ENCODE peak calls at places on chromosomes 3 and 15, in eight cellular contexts. One of them, this sample, is unnamed.

GRCh38 chr3:189169728-189170127 is 2.0 kb upstream of the TPRG1 start:
- DNase-seq in aorta: no peak
- DNase-seq in K562: no peak
- DNase-seq in naive thymus-derived CD4-positive, alpha-beta T cell: no peak
- DNase-seq in thoracic aorta: no peak
- DNase-seq in thyroid gland: no peak
- DNase-seq in OCI-LY7: peak; percentile 3
- DNase-seq in heart right ventricle: no peak
- DNase-seq in this sample: no peak

GRCh38 chr3:102510663-102511062 is 75.8 kb downstream of the ZPLD1 start:
- DNase-seq in aorta: no peak
- DNase-seq in K562: no peak
- DNase-seq in naive thymus-derived CD4-positive, alpha-beta T cell: no peak
- DNase-seq in thoracic aorta: no peak
- DNase-seq in thyroid gland: no peak
- DNase-seq in OCI-LY7: no peak
- DNase-seq in heart right ventricle: no peak
- DNase-seq in this sample: no peak

GRCh38 chr15:74653426-74654082 is 37.9 kb downstream of the CLK3 start:
- DNase-seq in aorta: no peak
- DNase-seq in K562: no peak
- DNase-seq in naive thymus-derived CD4-positive, alpha-beta T cell: no peak
- DNase-seq in thoracic aorta: no peak
- DNase-seq in thyroid gland: peak; percentile 80
- DNase-seq in OCI-LY7: peak; percentile 26
- DNase-seq in heart right ventricle: peak; percentile 38
- DNase-seq in this sample: no peak

GRCh38 chr3:53083496-53083895 is 37.6 kb upstream of the SFMBT1 start:
- DNase-seq in aorta: peak; percentile 46
- DNase-seq in K562: no peak
- DNase-seq in naive thymus-derived CD4-positive, alpha-beta T cell: no peak
- DNase-seq in thoracic aorta: no peak
- DNase-seq in thyroid gland: no peak
- DNase-seq in OCI-LY7: no peak
- DNase-seq in heart right ventricle: peak; percentile 65
- DNase-seq in this sample: no peak

GRCh38 chr3:39146611-39147373 is 6.6 kb downstream of the CSRNP1 start:
- DNase-seq in aorta: peak; percentile 94
- DNase-seq in K562: no peak
- DNase-seq in naive thymus-derived CD4-positive, alpha-beta T cell: no peak
- DNase-seq in thoracic aorta: peak; percentile 74
- DNase-seq in thyroid gland: peak; percentile 44
- DNase-seq in OCI-LY7: peak; percentile 59
- DNase-seq in heart right ventricle: peak; percentile 72
- DNase-seq in this sample: no peak

GRCh38 chr15:34154725-34155204 is 52.9 kb downstream of the PGBD4 start:
- DNase-seq in aorta: no peak
- DNase-seq in K562: no peak
- DNase-seq in naive thymus-derived CD4-positive, alpha-beta T cell: no peak
- DNase-seq in thoracic aorta: no peak
- DNase-seq in thyroid gland: no peak
- DNase-seq in OCI-LY7: peak; percentile 7
- DNase-seq in heart right ventricle: no peak
- DNase-seq in this sample: no peak

GRCh38 chr15:80419546-80419945 is 15.4 kb downstream of the ARNT2 start:
- DNase-seq in aorta: no peak
- DNase-seq in K562: no peak
- DNase-seq in naive thymus-derived CD4-positive, alpha-beta T cell: no peak
- DNase-seq in thoracic aorta: no peak
- DNase-seq in thyroid gland: no peak
- DNase-seq in OCI-LY7: no peak
- DNase-seq in heart right ventricle: no peak
- DNase-seq in this sample: no peak

GRCh38 chr3:60579734-60580133 is 671.5 kb downstream of the FHIT start:
- DNase-seq in aorta: no peak
- DNase-seq in K562: no peak
- DNase-seq in naive thymus-derived CD4-positive, alpha-beta T cell: no peak
- DNase-seq in thoracic aorta: no peak
- DNase-seq in thyroid gland: no peak
- DNase-seq in OCI-LY7: no peak
- DNase-seq in heart right ventricle: no peak
- DNase-seq in this sample: no peak

GRCh38 chr3:13077431-13078157 is 4.4 kb upstream of the IQSEC1 start:
- DNase-seq in aorta: peak; percentile 80
- DNase-seq in K562: no peak
- DNase-seq in naive thymus-derived CD4-positive, alpha-beta T cell: no peak
- DNase-seq in thoracic aorta: no peak
- DNase-seq in thyroid gland: peak; percentile 13
- DNase-seq in OCI-LY7: peak; percentile 20
- DNase-seq in heart right ventricle: peak; percentile 66
- DNase-seq in this sample: no peak

GRCh38 chr3:184110316-184110725 is 13.5 kb downstream of the HTR3E start:
- DNase-seq in aorta: no peak
- DNase-seq in K562: no peak
- DNase-seq in naive thymus-derived CD4-positive, alpha-beta T cell: no peak
- DNase-seq in thoracic aorta: no peak
- DNase-seq in thyroid gland: no peak
- DNase-seq in OCI-LY7: no peak
- DNase-seq in heart right ventricle: no peak
- DNase-seq in this sample: no peak

GRCh38 chr3:129312671-129313414 is 34.2 kb downstream of the HMCES start:
- DNase-seq in aorta: no peak
- DNase-seq in K562: no peak
- DNase-seq in naive thymus-derived CD4-positive, alpha-beta T cell: no peak
- DNase-seq in thoracic aorta: no peak
- DNase-seq in thyroid gland: peak; percentile 27
- DNase-seq in OCI-LY7: peak; percentile 28
- DNase-seq in heart right ventricle: no peak
- DNase-seq in this sample: no peak

GRCh38 chr3:1953519-1953918 is 145.1 kb upstream of the CNTN4 start:
- DNase-seq in aorta: no peak
- DNase-seq in K562: no peak
- DNase-seq in naive thymus-derived CD4-positive, alpha-beta T cell: no peak
- DNase-seq in thoracic aorta: no peak
- DNase-seq in thyroid gland: no peak
- DNase-seq in OCI-LY7: no peak
- DNase-seq in heart right ventricle: no peak
- DNase-seq in this sample: no peak

GRCh38 chr15:34808016-34808415 is 12.7 kb upstream of the ACTC1 start:
- DNase-seq in aorta: no peak
- DNase-seq in K562: no peak
- DNase-seq in naive thymus-derived CD4-positive, alpha-beta T cell: no peak
- DNase-seq in thoracic aorta: no peak
- DNase-seq in thyroid gland: no peak
- DNase-seq in OCI-LY7: no peak
- DNase-seq in heart right ventricle: no peak
- DNase-seq in this sample: no peak

GRCh38 chr3:49028673-49029562 is at the start of gene IMPDH2:
- DNase-seq in aorta: peak; percentile 96
- DNase-seq in K562: peak; percentile 86
- DNase-seq in naive thymus-derived CD4-positive, alpha-beta T cell: peak; percentile 90
- DNase-seq in thoracic aorta: peak; percentile 62
- DNase-seq in thyroid gland: peak; percentile 92
- DNase-seq in OCI-LY7: peak; percentile 97
- DNase-seq in heart right ventricle: peak; percentile 93
- DNase-seq in this sample: peak; percentile 93

GRCh38 chr3:103337179-103337845 is 902.5 kb downstream of the ZPLD1 start:
- DNase-seq in aorta: no peak
- DNase-seq in K562: no peak
- DNase-seq in naive thymus-derived CD4-positive, alpha-beta T cell: no peak
- DNase-seq in thoracic aorta: no peak
- DNase-seq in thyroid gland: no peak
- DNase-seq in OCI-LY7: no peak
- DNase-seq in heart right ventricle: no peak
- DNase-seq in this sample: no peak

GRCh38 chr3:61381745-61382392 is 130.6 kb upstream of the FHIT start:
- DNase-seq in aorta: no peak
- DNase-seq in K562: peak; percentile 22
- DNase-seq in naive thymus-derived CD4-positive, alpha-beta T cell: peak; percentile 32
- DNase-seq in thoracic aorta: no peak
- DNase-seq in thyroid gland: no peak
- DNase-seq in OCI-LY7: peak; percentile 59
- DNase-seq in heart right ventricle: no peak
- DNase-seq in this sample: peak; percentile 36

GRCh38 chr15:98177950-98178848 is 217.7 kb downstream of the ARRDC4 start:
- DNase-seq in aorta: no peak
- DNase-seq in K562: peak; percentile 56
- DNase-seq in naive thymus-derived CD4-positive, alpha-beta T cell: peak; percentile 19
- DNase-seq in thoracic aorta: no peak
- DNase-seq in thyroid gland: peak; percentile 27
- DNase-seq in OCI-LY7: peak; percentile 36
- DNase-seq in heart right ventricle: peak; percentile 36
- DNase-seq in this sample: peak; percentile 15

GRCh38 chr3:193998628-193999027 is 137.3 kb upstream of the HES1 start:
- DNase-seq in aorta: no peak
- DNase-seq in K562: no peak
- DNase-seq in naive thymus-derived CD4-positive, alpha-beta T cell: no peak
- DNase-seq in thoracic aorta: no peak
- DNase-seq in thyroid gland: no peak
- DNase-seq in OCI-LY7: no peak
- DNase-seq in heart right ventricle: no peak
- DNase-seq in this sample: no peak

GRCh38 chr3:172040078-172040975 is 949 bp downstream of the FNDC3B start:
- DNase-seq in aorta: peak; percentile 92
- DNase-seq in K562: peak; percentile 84
- DNase-seq in naive thymus-derived CD4-positive, alpha-beta T cell: peak; percentile 1
- DNase-seq in thoracic aorta: peak; percentile 45
- DNase-seq in thyroid gland: peak; percentile 86
- DNase-seq in OCI-LY7: peak; percentile 30
- DNase-seq in heart right ventricle: peak; percentile 86
- DNase-seq in this sample: peak; percentile 22

GRCh38 chr3:51221959-51222358 is 163.1 kb upstream of the MANF start:
- DNase-seq in aorta: no peak
- DNase-seq in K562: no peak
- DNase-seq in naive thymus-derived CD4-positive, alpha-beta T cell: no peak
- DNase-seq in thoracic aorta: no peak
- DNase-seq in thyroid gland: no peak
- DNase-seq in OCI-LY7: no peak
- DNase-seq in heart right ventricle: no peak
- DNase-seq in this sample: no peak

GRCh38 chr3:177236704-177237103 is 39.4 kb upstream of the TBL1XR1 start:
- DNase-seq in aorta: no peak
- DNase-seq in K562: no peak
- DNase-seq in naive thymus-derived CD4-positive, alpha-beta T cell: no peak
- DNase-seq in thoracic aorta: no peak
- DNase-seq in thyroid gland: no peak
- DNase-seq in OCI-LY7: no peak
- DNase-seq in heart right ventricle: no peak
- DNase-seq in this sample: no peak

GRCh38 chr3:13711911-13712650 is 163.2 kb downstream of the FBLN2 start:
- DNase-seq in aorta: peak; percentile 20
- DNase-seq in K562: no peak
- DNase-seq in naive thymus-derived CD4-positive, alpha-beta T cell: no peak
- DNase-seq in thoracic aorta: no peak
- DNase-seq in thyroid gland: no peak
- DNase-seq in OCI-LY7: no peak
- DNase-seq in heart right ventricle: peak; percentile 1
- DNase-seq in this sample: no peak

GRCh38 chr15:48657891-48658591 is 12.5 kb upstream of the FBN1 start:
- DNase-seq in aorta: no peak
- DNase-seq in K562: no peak
- DNase-seq in naive thymus-derived CD4-positive, alpha-beta T cell: no peak
- DNase-seq in thoracic aorta: no peak
- DNase-seq in thyroid gland: no peak
- DNase-seq in OCI-LY7: no peak
- DNase-seq in heart right ventricle: no peak
- DNase-seq in this sample: no peak

DNA sequence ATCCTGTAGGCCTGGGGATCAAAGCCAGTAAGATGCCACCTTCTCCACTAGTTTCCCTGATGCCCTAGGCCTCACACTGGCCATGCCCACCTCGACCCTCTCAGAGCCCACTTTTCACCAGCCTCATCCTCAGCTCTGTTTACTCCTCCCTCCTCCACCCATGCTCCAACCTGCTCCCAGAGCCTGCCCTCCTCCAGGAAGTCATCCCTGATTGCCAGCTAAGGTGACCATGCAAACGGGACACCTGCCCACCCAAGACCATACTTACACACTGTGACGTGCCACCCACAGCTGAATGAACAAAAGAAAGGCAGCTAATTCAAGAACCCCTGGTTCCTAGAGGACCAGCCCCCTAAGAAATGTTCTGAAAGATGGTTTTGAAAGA is 9.1 kb downstream of the PLCD1 start:
- DNase-seq in aorta: no peak
- DNase-seq in K562: no peak
- DNase-seq in naive thymus-derived CD4-positive, alpha-beta T cell: no peak
- DNase-seq in thoracic aorta: no peak
- DNase-seq in thyroid gland: no peak
- DNase-seq in OCI-LY7: no peak
- DNase-seq in heart right ventricle: peak; percentile 2
- DNase-seq in this sample: no peak
- H3K27ac ChIP-seq in aorta: no peak overlapping the region
- H3K27ac ChIP-seq in K562: no peak overlapping the region
- H3K27ac ChIP-seq in naive thymus-derived CD4-positive, alpha-beta T cell: no peak overlapping the region
- H3K27ac ChIP-seq in thoracic aorta: no peak overlapping the region
- H3K27ac ChIP-seq in thyroid gland: no peak overlapping the region
- H3K27ac ChIP-seq in OCI-LY7: no peak overlapping the region
- H3K27ac ChIP-seq in heart right ventricle: no peak overlapping the region
- H3K27ac ChIP-seq in this sample: no peak overlapping the region

GRCh38 chr3:23915537-23916108 is 1.2 kb downstream of the NKIRAS1 start:
- DNase-seq in aorta: no peak
- DNase-seq in K562: no peak
- DNase-seq in naive thymus-derived CD4-positive, alpha-beta T cell: no peak
- DNase-seq in thoracic aorta: no peak
- DNase-seq in thyroid gland: no peak
- DNase-seq in OCI-LY7: no peak
- DNase-seq in heart right ventricle: no peak
- DNase-seq in this sample: no peak
- H3K4me3 ChIP-seq in aorta: no peak overlapping the region
- H3K4me3 ChIP-seq in K562: peak overlapping the region; percentile 73
- H3K4me3 ChIP-seq in naive thymus-derived CD4-positive, alpha-beta T cell: no peak overlapping the region
- H3K4me3 ChIP-seq in thoracic aorta: peak overlapping the region; percentile 87
- H3K4me3 ChIP-seq in thyroid gland: peak overlapping the region; percentile 50
- H3K4me3 ChIP-seq in OCI-LY7: peak overlapping the region; percentile 97
- H3K4me3 ChIP-seq in heart right ventricle: peak overlapping the region; percentile 95
- H3K4me3 ChIP-seq in this sample: no peak overlapping the region

GRCh38 chr15:59059076-59059597 is 45.8 kb upstream of the CCNB2 start:
- DNase-seq in aorta: no peak
- DNase-seq in K562: no peak
- DNase-seq in naive thymus-derived CD4-positive, alpha-beta T cell: no peak
- DNase-seq in thoracic aorta: no peak
- DNase-seq in thyroid gland: no peak
- DNase-seq in OCI-LY7: no peak
- DNase-seq in heart right ventricle: no peak
- DNase-seq in this sample: no peak

GRCh38 chr15:59060348-59060747 is 44.6 kb upstream of the CCNB2 start:
- DNase-seq in aorta: no peak
- DNase-seq in K562: no peak
- DNase-seq in naive thymus-derived CD4-positive, alpha-beta T cell: no peak
- DNase-seq in thoracic aorta: no peak
- DNase-seq in thyroid gland: no peak
- DNase-seq in OCI-LY7: no peak
- DNase-seq in heart right ventricle: no peak
- DNase-seq in this sample: no peak

GRCh38 chr15:59062985-59063384 is 42.0 kb upstream of the CCNB2 start:
- DNase-seq in aorta: no peak
- DNase-seq in K562: no peak
- DNase-seq in naive thymus-derived CD4-positive, alpha-beta T cell: no peak
- DNase-seq in thoracic aorta: no peak
- DNase-seq in thyroid gland: no peak
- DNase-seq in OCI-LY7: no peak
- DNase-seq in heart right ventricle: no peak
- DNase-seq in this sample: no peak
- H3K36me3 ChIP-seq in aorta: peaks cover 6% of the 10 kb centered on the region
- H3K36me3 ChIP-seq in K562: peaks cover 90% of the 10 kb centered on the region
- H3K36me3 ChIP-seq in naive thymus-derived CD4-positive, alpha-beta T cell: peaks cover 75% of the 10 kb centered on the region
- H3K36me3 ChIP-seq in thoracic aorta: peaks cover 46% of the 10 kb centered on the region
- H3K36me3 ChIP-seq in thyroid gland: peaks cover 31% of the 10 kb centered on the region
- H3K36me3 ChIP-seq in OCI-LY7: peaks cover 97% of the 10 kb centered on the region
- H3K36me3 ChIP-seq in heart right ventricle: peaks cover 68% of the 10 kb centered on the region
- H3K36me3 ChIP-seq in this sample: peaks cover 68% of the 10 kb centered on the region

GRCh38 chr15:63373866-63374548 is 7.6 kb downstream of the CA12 start:
- DNase-seq in aorta: no peak
- DNase-seq in K562: no peak
- DNase-seq in naive thymus-derived CD4-positive, alpha-beta T cell: no peak
- DNase-seq in thoracic aorta: no peak
- DNase-seq in thyroid gland: no peak
- DNase-seq in OCI-LY7: no peak
- DNase-seq in heart right ventricle: no peak
- DNase-seq in this sample: no peak
- H3K27ac ChIP-seq in aorta: no peak overlapping the region
- H3K27ac ChIP-seq in K562: no peak overlapping the region
- H3K27ac ChIP-seq in naive thymus-derived CD4-positive, alpha-beta T cell: no peak overlapping the region
- H3K27ac ChIP-seq in thoracic aorta: no peak overlapping the region
- H3K27ac ChIP-seq in thyroid gland: peak overlapping the region; percentile 85
- H3K27ac ChIP-seq in OCI-LY7: no peak overlapping the region
- H3K27ac ChIP-seq in heart right ventricle: peak overlapping the region; percentile 62
- H3K27ac ChIP-seq in this sample: no peak overlapping the region